ENCODE peak calls at places on chromosomes 2 and 18, in six cellular contexts. One of them, this sample, is unnamed.

GRCh38 chr2:73842739-73843019 is 13.9 kb downstream of the STAMBP start:
- DNase-seq in adrenal gland: no peak
- DNase-seq in A549: no peak
- DNase-seq in H1: no peak
- DNase-seq in prostate gland: no peak
- DNase-seq in body of pancreas: no peak
- DNase-seq in this sample: no peak

GRCh38 chr2:237298323-237299118 is 115.4 kb downstream of the COL6A3 start:
- DNase-seq in A549: peak; percentile 28
- DNase-seq in H1: no peak
- DNase-seq in body of pancreas: no peak
- DNase-seq in adrenal gland: no peak
- DNase-seq in prostate gland: peak; percentile 13
- DNase-seq in this sample: no peak

GRCh38 chr2:191374366-191374765 is 129.2 kb downstream of the MYO1B start:
- DNase-seq in adrenal gland: no peak
- DNase-seq in prostate gland: no peak
- DNase-seq in H1: no peak
- DNase-seq in body of pancreas: no peak
- DNase-seq in A549: no peak
- DNase-seq in this sample: no peak

GRCh38 chr2:112714331-112714730 is 6.5 kb upstream of the NT5DC4 start:
- DNase-seq in H1: no peak
- DNase-seq in A549: no peak
- DNase-seq in prostate gland: no peak
- DNase-seq in body of pancreas: no peak
- DNase-seq in adrenal gland: no peak
- DNase-seq in this sample: no peak

GRCh38 chr2:108956375-108956774 is 32.6 kb downstream of the EDAR start:
- DNase-seq in H1: no peak
- DNase-seq in A549: no peak
- DNase-seq in body of pancreas: no peak
- DNase-seq in prostate gland: no peak
- DNase-seq in adrenal gland: no peak
- DNase-seq in this sample: no peak

GRCh38 chr18:68928762-68929675 is 131.1 kb downstream of the CCDC102B start:
- DNase-seq in A549: no peak
- DNase-seq in body of pancreas: no peak
- DNase-seq in adrenal gland: no peak
- DNase-seq in H1: no peak
- DNase-seq in prostate gland: no peak
- DNase-seq in this sample: no peak

GRCh38 chr18:52118684-52119083 is 221.3 kb upstream of the DCC start:
- DNase-seq in body of pancreas: no peak
- DNase-seq in H1: no peak
- DNase-seq in A549: no peak
- DNase-seq in prostate gland: no peak
- DNase-seq in adrenal gland: no peak
- DNase-seq in this sample: no peak

GRCh38 chr2:186959486-186959885 is 110.5 kb upstream of the ZSWIM2 start:
- DNase-seq in prostate gland: no peak
- DNase-seq in H1: no peak
- DNase-seq in body of pancreas: no peak
- DNase-seq in adrenal gland: no peak
- DNase-seq in A549: no peak
- DNase-seq in this sample: no peak

GRCh38 chr2:192604295-192604694 is 409.6 kb upstream of the TMEFF2 start:
- DNase-seq in H1: no peak
- DNase-seq in adrenal gland: no peak
- DNase-seq in prostate gland: no peak
- DNase-seq in A549: peak; percentile 25
- DNase-seq in body of pancreas: no peak
- DNase-seq in this sample: no peak

GRCh38 chr2:236311286-236311685 is 47.1 kb upstream of the ASB18 start:
- DNase-seq in prostate gland: no peak
- DNase-seq in adrenal gland: no peak
- DNase-seq in body of pancreas: no peak
- DNase-seq in A549: no peak
- DNase-seq in H1: no peak
- DNase-seq in this sample: no peak

GRCh38 chr2:127087780-127088495 is 19.0 kb downstream of the BIN1 start:
- DNase-seq in H1: no peak
- DNase-seq in adrenal gland: no peak
- DNase-seq in prostate gland: no peak
- DNase-seq in A549: no peak
- DNase-seq in body of pancreas: no peak
- DNase-seq in this sample: no peak

GRCh38 chr2:205411558-205411957 is 270.7 kb upstream of the NRP2 start:
- DNase-seq in body of pancreas: peak; percentile 89
- DNase-seq in H1: no peak
- DNase-seq in A549: no peak
- DNase-seq in prostate gland: no peak
- DNase-seq in adrenal gland: no peak
- DNase-seq in this sample: no peak

GRCh38 chr2:227509824-227510619 is 38.1 kb downstream of the AGFG1 start:
- DNase-seq in body of pancreas: no peak
- DNase-seq in A549: peak; percentile 42
- DNase-seq in adrenal gland: no peak
- DNase-seq in prostate gland: peak; percentile 30
- DNase-seq in H1: no peak
- DNase-seq in this sample: no peak

DNA sequence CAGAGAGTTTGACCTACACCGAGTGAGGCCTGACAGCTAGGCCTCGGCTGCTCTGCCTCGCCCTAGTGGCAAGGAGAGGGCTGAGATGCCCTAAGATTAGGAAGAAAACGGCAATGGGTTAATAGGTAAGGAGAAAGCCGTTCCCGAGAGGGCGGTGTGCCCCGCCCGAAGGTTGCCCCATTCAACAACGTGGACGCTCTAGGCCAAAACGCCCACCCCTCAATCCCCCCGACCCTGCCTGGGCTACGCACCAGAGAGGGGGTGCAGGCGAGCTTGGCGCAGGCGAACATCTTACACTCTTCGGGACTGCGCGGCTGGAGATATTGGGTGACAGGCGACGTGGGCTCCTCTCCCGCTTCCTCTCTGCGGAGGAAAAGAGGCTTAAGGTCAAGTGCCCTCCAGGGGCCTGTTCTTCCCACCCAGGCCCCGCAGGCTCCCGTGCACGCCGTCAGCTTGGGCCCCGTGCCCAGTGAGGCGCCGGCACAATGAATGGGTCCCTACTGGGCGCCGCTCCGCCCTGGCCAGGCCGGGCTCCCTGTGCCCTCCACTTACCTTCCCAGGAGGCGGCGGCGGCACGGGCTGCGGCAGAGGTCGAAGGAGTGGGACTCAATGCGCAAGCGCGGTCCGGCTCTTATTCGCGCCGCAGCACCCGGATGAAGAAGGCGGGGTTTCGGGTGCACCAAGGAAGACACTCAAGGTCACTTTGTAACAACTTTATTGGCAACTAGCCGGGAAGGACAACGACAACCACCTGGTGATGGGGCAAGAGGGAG is at the start of gene ATP5MC3:
- DNase-seq in body of pancreas: peak; percentile 96
- DNase-seq in adrenal gland: peak; percentile 95
- DNase-seq in H1: peak; percentile 95
- DNase-seq in prostate gland: peak; percentile 90
- DNase-seq in A549: peak; percentile 97
- DNase-seq in this sample: peak; percentile 80
- TF ChIP-seq POLR2A in body of pancreas: peak; percentile 50
- TF ChIP-seq POLR2A in adrenal gland: peak; percentile 85
- TF ChIP-seq POLR2A in H1: peak; percentile 90
- TF ChIP-seq POLR2A in prostate gland: peak; percentile 77
- TF ChIP-seq POLR2A in A549: peak; percentile 91
- TF ChIP-seq POLR2A in this sample: peak; percentile 95

DNA sequence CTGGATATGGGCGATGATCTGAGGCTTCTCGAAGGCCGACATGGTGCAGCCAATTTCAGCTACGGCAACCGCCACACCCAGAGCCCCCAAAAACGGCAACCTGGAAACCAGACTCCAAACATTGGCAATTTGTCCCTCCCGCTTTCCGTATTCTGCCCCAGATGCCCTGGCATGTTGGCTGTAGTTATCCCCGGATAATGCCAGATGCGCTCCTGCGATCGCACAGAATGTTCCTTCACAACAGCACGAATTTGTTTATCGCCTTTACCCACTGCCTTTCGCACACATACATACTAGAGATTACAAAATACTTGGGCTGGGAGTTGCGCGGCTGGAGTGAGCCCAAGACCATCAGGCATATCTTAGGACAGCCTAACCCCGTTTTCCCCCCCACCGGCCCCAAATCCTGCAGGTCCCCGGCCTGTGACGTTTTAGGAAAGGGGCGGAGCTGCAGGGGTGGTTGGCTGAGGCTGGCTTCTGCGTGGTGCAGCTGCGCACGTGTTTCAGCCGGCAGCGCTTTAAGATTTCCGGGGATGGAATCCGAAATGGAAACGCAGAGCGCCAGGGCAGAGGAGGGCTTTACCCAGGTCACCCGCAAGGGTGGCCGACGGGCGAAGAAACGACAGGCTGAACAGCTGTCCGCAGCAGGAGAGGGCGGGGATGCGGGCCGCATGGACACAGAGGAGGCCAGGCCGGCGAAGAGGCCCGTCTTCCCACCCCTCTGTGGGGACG is at the start of gene PNO1:
- DNase-seq in H1: peak; percentile 96
- DNase-seq in adrenal gland: peak; percentile 96
- DNase-seq in prostate gland: peak; percentile 94
- DNase-seq in A549: peak; percentile 97
- DNase-seq in body of pancreas: peak; percentile 95
- DNase-seq in this sample: peak; percentile 84
- TF ChIP-seq POLR2A in H1: peak; percentile 70
- TF ChIP-seq POLR2A in adrenal gland: no peak
- TF ChIP-seq POLR2A in prostate gland: no peak
- TF ChIP-seq POLR2A in A549: peak; percentile 59
- TF ChIP-seq POLR2A in body of pancreas: no peak
- TF ChIP-seq POLR2A in this sample: peak; percentile 54

GRCh38 chr2:169573974-169574299 is 272 bp upstream of the FASTKD1 start:
- DNase-seq in adrenal gland: no peak
- DNase-seq in H1: no peak
- DNase-seq in body of pancreas: no peak
- DNase-seq in prostate gland: no peak
- DNase-seq in A549: no peak
- DNase-seq in this sample: no peak

GRCh38 chr2:169572189-169572588 is 1.5 kb downstream of the FASTKD1 start:
- DNase-seq in H1: no peak
- DNase-seq in prostate gland: no peak
- DNase-seq in A549: no peak
- DNase-seq in adrenal gland: no peak
- DNase-seq in body of pancreas: no peak
- DNase-seq in this sample: no peak

GRCh38 chr2:169572821-169573159 is 875 bp downstream of the FASTKD1 start:
- DNase-seq in body of pancreas: no peak
- DNase-seq in adrenal gland: no peak
- DNase-seq in A549: no peak
- DNase-seq in H1: no peak
- DNase-seq in prostate gland: no peak
- DNase-seq in this sample: no peak

GRCh38 chr2:169571571-169571970 is 2.1 kb downstream of the FASTKD1 start:
- DNase-seq in H1: no peak
- DNase-seq in adrenal gland: no peak
- DNase-seq in body of pancreas: no peak
- DNase-seq in prostate gland: no peak
- DNase-seq in A549: no peak
- DNase-seq in this sample: no peak

GRCh38 chr2:169573160-169573973 is at the start of gene FASTKD1:
- DNase-seq in H1: peak; percentile 88
- DNase-seq in body of pancreas: peak; percentile 93
- DNase-seq in prostate gland: peak; percentile 82
- DNase-seq in A549: peak; percentile 90
- DNase-seq in adrenal gland: peak; percentile 88
- DNase-seq in this sample: peak; percentile 89
- TF ChIP-seq POLR2A in H1: peak; percentile 81
- TF ChIP-seq POLR2A in body of pancreas: no peak
- TF ChIP-seq POLR2A in prostate gland: no peak
- TF ChIP-seq POLR2A in A549: peak; percentile 61
- TF ChIP-seq POLR2A in adrenal gland: no peak
- TF ChIP-seq POLR2A in this sample: peak; percentile 44

DNA sequence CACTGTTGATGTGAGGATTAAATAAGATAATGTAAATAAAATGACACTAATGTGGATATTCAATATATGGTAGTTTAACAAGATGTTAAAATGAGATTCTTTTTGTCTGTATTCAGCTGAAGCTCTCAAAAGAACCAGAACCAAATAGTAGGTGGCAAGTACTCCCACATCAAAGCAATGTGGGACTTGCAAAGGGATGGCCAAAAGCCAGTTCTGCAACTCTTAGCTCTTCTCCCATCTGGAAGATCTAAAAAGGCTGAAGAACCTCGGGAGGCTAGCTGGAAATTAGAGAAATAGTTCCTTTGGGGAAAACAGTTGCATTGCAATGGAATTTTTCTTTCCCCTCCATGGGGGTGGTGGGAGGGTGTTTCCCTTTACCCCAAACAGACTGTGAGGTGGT is 48.7 kb downstream of the FBXO48 start:
- DNase-seq in A549: no peak
- DNase-seq in body of pancreas: no peak
- DNase-seq in adrenal gland: no peak
- DNase-seq in H1: no peak
- DNase-seq in prostate gland: no peak
- DNase-seq in this sample: no peak
- TF ChIP-seq POLR2A in A549: no peak
- TF ChIP-seq POLR2A in body of pancreas: no peak
- TF ChIP-seq POLR2A in adrenal gland: no peak
- TF ChIP-seq POLR2A in H1: no peak
- TF ChIP-seq POLR2A in prostate gland: no peak
- TF ChIP-seq POLR2A in this sample: no peak

GRCh38 chr2:144484201-144484948 is 35.5 kb downstream of the ZEB2 start:
- DNase-seq in body of pancreas: no peak
- DNase-seq in adrenal gland: peak; percentile 64
- DNase-seq in A549: no peak
- DNase-seq in H1: no peak
- DNase-seq in prostate gland: no peak
- DNase-seq in this sample: no peak
- TF ChIP-seq POLR2A in body of pancreas: no peak
- TF ChIP-seq POLR2A in adrenal gland: no peak
- TF ChIP-seq POLR2A in A549: no peak
- TF ChIP-seq POLR2A in H1: no peak
- TF ChIP-seq POLR2A in prostate gland: no peak
- TF ChIP-seq POLR2A in this sample: no peak

GRCh38 chr2:85665264-85665937 is 2.6 kb downstream of the SFTPB start:
- DNase-seq in A549: no peak
- DNase-seq in prostate gland: no peak
- DNase-seq in body of pancreas: no peak
- DNase-seq in H1: no peak
- DNase-seq in adrenal gland: no peak
- DNase-seq in this sample: no peak
- TF ChIP-seq POLR2A in A549: no peak
- TF ChIP-seq POLR2A in prostate gland: no peak
- TF ChIP-seq POLR2A in body of pancreas: no peak
- TF ChIP-seq POLR2A in H1: no peak
- TF ChIP-seq POLR2A in adrenal gland: no peak
- TF ChIP-seq POLR2A in this sample: no peak

This sample was measured in H54.